ENCODE peak calls at places on chromosomes 4 and X, in eight cellular contexts. Z is psoas muscle, R is IMR-90, O is kidney, Q is dorsolateral prefrontal cortex, J is tibial artery, H is WERI-Rb-1, B is tibial nerve. C is an unnamed sample.

GRCh38 chr4:154566639-154567204 is 3.9 kb downstream of the FGB start:
- DNase-seq in Z (no peak), R (peak; percentile 35), O (no peak), Q (no peak), J (no peak), H (no peak), B (no peak), C (no peak)

GRCh38 chr4:52718123-52718522 is 33.1 kb downstream of the ERVMER34-1 start:
- DNase-seq in Z (no peak), R (peak; percentile 49), O (no peak), Q (no peak), J (no peak), H (no peak), B (no peak), C (no peak)

GRCh38 chrX:49190783-49191032 is 4.5 kb upstream of the PRICKLE3 start:
- DNase-seq in Z (no peak), R (no peak), O (no peak), Q (no peak), J (no peak), H (no peak), B (no peak), C (no peak)

GRCh38 chr4:85707591-85707990 is 232.6 kb downstream of the ARHGAP24 start:
- DNase-seq in Z (no peak), R (no peak), O (no peak), Q (no peak), J (no peak), H (no peak), B (no peak), C (no peak)

GRCh38 chrX:47360423-47361179 is 9.8 kb upstream of the ZNF157 start:
- DNase-seq in Z (no peak), R (no peak), O (no peak), Q (no peak), J (no peak), H (no peak), B (no peak), C (no peak)

GRCh38 chr4:124449881-124450280 is 262.7 kb downstream of the ANKRD50 start:
- DNase-seq in Z (no peak), R (no peak), O (no peak), Q (no peak), J (no peak), H (no peak), B (no peak), C (no peak)

GRCh38 chrX:134294548-134294947 is 57.6 kb downstream of the CCDC160 start:
- DNase-seq in Z (no peak), R (peak; percentile 2), O (no peak), Q (no peak), J (no peak), H (no peak), B (no peak), C (no peak)

GRCh38 chr4:150217192-150217591 is 138.9 kb downstream of the DCLK2 start:
- DNase-seq in Z (no peak), R (peak; percentile 87), O (no peak), Q (no peak), J (no peak), H (peak; percentile 20), B (no peak), C (no peak)

GRCh38 chr4:70863099-70863790 is 23.6 kb upstream of the GRSF1 start:
- DNase-seq in Z (no peak), R (no peak), O (no peak), Q (no peak), J (no peak), H (no peak), B (no peak), C (no peak)

GRCh38 chr4:42152507-42153504 is at the start of gene BEND4:
- DNase-seq in Z (no peak), R (no peak), O (no peak), Q (no peak), J (no peak), H (no peak), B (no peak), C (no peak)

GRCh38 chr4:54226399-54227260 is 2.5 kb upstream of the PDGFRA start:
- DNase-seq in Z (peak; percentile 69), R (peak; percentile 86), O (peak; percentile 92), Q (no peak), J (peak; percentile 84), H (no peak), B (peak; percentile 73), C (peak; percentile 79)

GRCh38 chr4:154032914-154033313 is 244.0 kb upstream of the SFRP2 start:
- DNase-seq in Z (no peak), R (no peak), O (no peak), Q (no peak), J (no peak), H (no peak), B (no peak), C (no peak)

GRCh38 chrX:100973411-100973810 is 3.9 kb downstream of the ARL13A start:
- DNase-seq in Z (no peak), R (peak; percentile 87), O (no peak), Q (no peak), J (no peak), H (no peak), B (no peak), C (no peak)

GRCh38 chr4:32145987-32146386 is 1425.8 kb downstream of the PCDH7 start:
- DNase-seq in Z (no peak), R (no peak), O (no peak), Q (no peak), J (no peak), H (no peak), B (no peak), C (no peak)

GRCh38 chr4:54433686-54434085 is 204.6 kb downstream of the PDGFRA start:
- DNase-seq in Z (no peak), R (peak; percentile 37), O (no peak), Q (no peak), J (no peak), H (no peak), B (no peak), C (no peak)

GRCh38 chr4:98481167-98481566 is 177.2 kb downstream of the TSPAN5 start:
- DNase-seq in Z (no peak), R (no peak), O (peak; percentile 80), Q (peak; percentile 53), J (no peak), H (no peak), B (no peak), C (no peak)

GRCh38 chrX:23483396-23483795 is 148.7 kb downstream of the PTCHD1 start:
- DNase-seq in Z (no peak), R (no peak), O (no peak), Q (no peak), J (no peak), H (no peak), B (no peak), C (no peak)

GRCh38 chr4:30719363-30720020 is 677 bp upstream of the PCDH7 start:
- DNase-seq in Z (peak; percentile 13), R (peak; percentile 68), O (peak; percentile 80), Q (peak; percentile 36), J (peak; percentile 90), H (peak; percentile 65), B (no peak), C (peak; percentile 53)

GRCh38 chr4:61204353-61204752 is 4.2 kb downstream of the ADGRL3 start:
- DNase-seq in Z (no peak), R (peak; percentile 52), O (no peak), Q (no peak), J (no peak), H (no peak), B (no peak), C (no peak)

GRCh38 chrX:153635788-153636668 is 11.0 kb upstream of the DUSP9 start:
- DNase-seq in Z (no peak), R (no peak), O (peak; percentile 72), Q (no peak), J (no peak), H (peak; percentile 85), B (no peak), C (no peak)

GRCh38 chrX:68354869-68355628 is 78.2 kb downstream of the OPHN1 start:
- DNase-seq in Z (no peak), R (peak; percentile 38), O (no peak), Q (no peak), J (no peak), H (no peak), B (no peak), C (no peak)

GRCh38 chr4:25702848-25703247 is 47.2 kb downstream of the SLC34A2 start:
- DNase-seq in Z (peak; percentile 15), R (peak; percentile 67), O (no peak), Q (peak; percentile 39), J (no peak), H (no peak), B (peak; percentile 23), C (peak; percentile 67)

GRCh38 chr4:36394352-36394903 is 113.0 kb downstream of the DTHD1 start:
- DNase-seq in Z (no peak), R (no peak), O (no peak), Q (no peak), J (no peak), H (no peak), B (no peak), C (no peak)

GRCh38 chr4:4481394-4482000 is 60.4 kb downstream of the STX18 start:
- DNase-seq in Z (no peak), R (no peak), O (no peak), Q (no peak), J (no peak), H (no peak), B (no peak), C (no peak)
- H3K27ac ChIP-seq in Z (no peak overlapping the region), R (no peak overlapping the region), O (no peak overlapping the region), Q (peak overlapping the region; percentile 87), J (no peak overlapping the region), H (no peak overlapping the region), B (peak overlapping the region; percentile 26), C (no peak overlapping the region)

DNA sequence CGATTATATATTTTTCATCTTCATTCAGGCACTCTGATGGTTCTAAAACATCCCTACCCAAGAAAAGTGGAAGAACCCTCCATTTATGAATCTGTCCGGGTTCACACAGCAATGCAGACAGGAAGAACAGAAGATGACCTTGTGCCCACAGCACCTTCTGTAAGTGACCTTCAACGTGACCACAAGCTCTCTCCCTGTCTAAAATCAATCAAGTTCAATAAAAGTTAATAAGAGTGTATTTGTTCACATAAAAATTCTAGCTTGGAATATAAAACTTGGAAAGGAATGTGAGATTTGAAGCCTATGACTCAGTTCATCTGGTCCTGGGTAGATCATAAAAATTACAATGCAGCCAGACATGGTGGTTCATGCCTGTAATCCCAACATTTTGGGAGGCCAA is 36.6 kb downstream of the DAPP1 start:
- DNase-seq in Z (no peak), R (no peak), O (no peak), Q (no peak), J (no peak), H (no peak), B (no peak), C (no peak)
- TF ChIP-seq CTCF in Z (no peak), R (no peak), O (no peak), Q (no peak), J (no peak), H (no peak), B (no peak), C (no peak)

GRCh38 chrX:107773906-107774435 is 1.6 kb downstream of the TSC22D3 start:
- DNase-seq in Z (no peak), R (no peak), O (no peak), Q (no peak), J (no peak), H (no peak), B (no peak), C (no peak)
- H3K27ac ChIP-seq in Z (peak overlapping the region; percentile 84), R (no peak overlapping the region), O (no peak overlapping the region), Q (no peak overlapping the region), J (no peak overlapping the region), H (no peak overlapping the region), B (peak overlapping the region; percentile 96), C (no peak overlapping the region)

DNA sequence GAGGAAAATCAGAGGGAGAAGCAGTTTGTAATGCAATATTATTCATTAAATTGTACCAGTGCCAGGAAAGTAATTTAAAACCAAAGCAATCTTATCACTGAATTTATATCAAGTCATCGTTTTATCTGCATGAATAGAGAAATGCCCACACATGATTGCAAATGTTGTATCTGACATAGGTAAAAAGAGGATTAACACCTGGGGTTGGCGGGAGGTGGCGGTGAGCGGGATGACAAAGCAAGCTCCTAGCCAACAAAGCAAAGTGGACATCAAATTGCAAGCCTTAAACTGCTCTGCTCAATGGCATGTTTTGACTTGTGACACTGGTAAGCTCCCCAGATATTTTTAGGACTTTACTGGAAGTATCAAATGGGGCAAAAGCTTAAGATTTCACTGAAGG is 16.4 kb downstream of the HPGD start:
- DNase-seq in Z (no peak), R (no peak), O (no peak), Q (no peak), J (no peak), H (no peak), B (no peak), C (no peak)
- TF ChIP-seq CTCF in Z (no peak), R (no peak), O (no peak), Q (no peak), J (no peak), H (no peak), B (no peak), C (no peak)